ENCODE peak calls at places on chromosomes 1 and 21, in ten cellular contexts. One of them, this sample, is unnamed.
A peak's percentile ranks its signal among the peaks of the same experiment; 100 is the strongest.

GRCh38 chr1:11847667-11848445 is at the start of gene NPPA:
- DNase-seq in CD8-positive, alpha-beta memory T cell: no peak
- DNase-seq in upper lobe of right lung: no peak
- DNase-seq in lower lobe of right lung: no peak
- DNase-seq in Peyer's patch: no peak
- DNase-seq in SJSA1: no peak
- DNase-seq in iPS DF 6.9: no peak
- DNase-seq in mammary epithelial cell: no peak
- DNase-seq in adrenal gland: no peak
- DNase-seq in GM23248: no peak
- DNase-seq in this sample: no peak

GRCh38 chr1:223177681-223178080 is 34.6 kb upstream of the TLR5 start:
- DNase-seq in CD8-positive, alpha-beta memory T cell: no peak
- DNase-seq in upper lobe of right lung: no peak
- DNase-seq in lower lobe of right lung: peak; percentile 61
- DNase-seq in Peyer's patch: peak; percentile 56
- DNase-seq in SJSA1: no peak
- DNase-seq in iPS DF 6.9: no peak
- DNase-seq in mammary epithelial cell: no peak
- DNase-seq in adrenal gland: peak; percentile 52
- DNase-seq in GM23248: no peak
- DNase-seq in this sample: peak; percentile 45

GRCh38 chr1:161726631-161727342 is 5.4 kb downstream of the FCRLB start:
- DNase-seq in CD8-positive, alpha-beta memory T cell: peak; percentile 68
- DNase-seq in upper lobe of right lung: peak; percentile 94
- DNase-seq in lower lobe of right lung: peak; percentile 90
- DNase-seq in Peyer's patch: peak; percentile 94
- DNase-seq in SJSA1: peak; percentile 87
- DNase-seq in iPS DF 6.9: no peak
- DNase-seq in mammary epithelial cell: peak; percentile 80
- DNase-seq in adrenal gland: peak; percentile 62
- DNase-seq in GM23248: peak; percentile 88
- DNase-seq in this sample: peak; percentile 84

GRCh38 chr1:172746091-172746949 is 87.4 kb downstream of the FASLG start:
- DNase-seq in CD8-positive, alpha-beta memory T cell: peak; percentile 71
- DNase-seq in upper lobe of right lung: no peak
- DNase-seq in lower lobe of right lung: no peak
- DNase-seq in Peyer's patch: peak; percentile 63
- DNase-seq in SJSA1: peak; percentile 56
- DNase-seq in iPS DF 6.9: no peak
- DNase-seq in mammary epithelial cell: peak; percentile 99
- DNase-seq in adrenal gland: peak; percentile 50
- DNase-seq in GM23248: peak; percentile 97
- DNase-seq in this sample: no peak

GRCh38 chr1:204377800-204378608 is 18.3 kb upstream of the PLEKHA6 start:
- DNase-seq in CD8-positive, alpha-beta memory T cell: peak; percentile 52
- DNase-seq in upper lobe of right lung: peak; percentile 81
- DNase-seq in lower lobe of right lung: peak; percentile 73
- DNase-seq in Peyer's patch: peak; percentile 76
- DNase-seq in SJSA1: no peak
- DNase-seq in iPS DF 6.9: no peak
- DNase-seq in mammary epithelial cell: peak; percentile 28
- DNase-seq in adrenal gland: no peak
- DNase-seq in GM23248: peak; percentile 51
- DNase-seq in this sample: peak; percentile 77

GRCh38 chr1:203197625-203198024 is 11.1 kb upstream of the CHI3L1 start:
- DNase-seq in CD8-positive, alpha-beta memory T cell: no peak
- DNase-seq in upper lobe of right lung: peak; percentile 39
- DNase-seq in lower lobe of right lung: no peak
- DNase-seq in Peyer's patch: peak; percentile 11
- DNase-seq in SJSA1: no peak
- DNase-seq in iPS DF 6.9: no peak
- DNase-seq in mammary epithelial cell: peak; percentile 16
- DNase-seq in adrenal gland: no peak
- DNase-seq in GM23248: peak; percentile 89
- DNase-seq in this sample: no peak

GRCh38 chr1:205442051-205442721 is 13.7 kb downstream of the BLACAT1 start:
- DNase-seq in CD8-positive, alpha-beta memory T cell: no peak
- DNase-seq in upper lobe of right lung: peak; percentile 68
- DNase-seq in lower lobe of right lung: peak; percentile 62
- DNase-seq in Peyer's patch: peak; percentile 53
- DNase-seq in SJSA1: no peak
- DNase-seq in iPS DF 6.9: no peak
- DNase-seq in mammary epithelial cell: no peak
- DNase-seq in adrenal gland: no peak
- DNase-seq in GM23248: no peak
- DNase-seq in this sample: no peak

GRCh38 chr1:5814046-5814619 is 178.1 kb downstream of the NPHP4 start:
- DNase-seq in CD8-positive, alpha-beta memory T cell: no peak
- DNase-seq in upper lobe of right lung: peak; percentile 41
- DNase-seq in lower lobe of right lung: no peak
- DNase-seq in Peyer's patch: no peak
- DNase-seq in SJSA1: no peak
- DNase-seq in iPS DF 6.9: no peak
- DNase-seq in mammary epithelial cell: no peak
- DNase-seq in adrenal gland: no peak
- DNase-seq in GM23248: no peak
- DNase-seq in this sample: no peak

GRCh38 chr21:28193189-28193588 is 799.5 kb downstream of the LTN1 start:
- DNase-seq in CD8-positive, alpha-beta memory T cell: no peak
- DNase-seq in upper lobe of right lung: no peak
- DNase-seq in lower lobe of right lung: no peak
- DNase-seq in Peyer's patch: no peak
- DNase-seq in SJSA1: no peak
- DNase-seq in iPS DF 6.9: no peak
- DNase-seq in mammary epithelial cell: no peak
- DNase-seq in adrenal gland: no peak
- DNase-seq in GM23248: no peak
- DNase-seq in this sample: no peak

GRCh38 chr1:46030074-46030870 is 102.2 kb downstream of the PIK3R3 start:
- DNase-seq in CD8-positive, alpha-beta memory T cell: no peak
- DNase-seq in upper lobe of right lung: no peak
- DNase-seq in lower lobe of right lung: no peak
- DNase-seq in Peyer's patch: no peak
- DNase-seq in SJSA1: no peak
- DNase-seq in iPS DF 6.9: no peak
- DNase-seq in mammary epithelial cell: no peak
- DNase-seq in adrenal gland: no peak
- DNase-seq in GM23248: no peak
- DNase-seq in this sample: no peak

GRCh38 chr1:46021046-46021822 is 111.2 kb downstream of the PIK3R3 start:
- DNase-seq in CD8-positive, alpha-beta memory T cell: no peak
- DNase-seq in upper lobe of right lung: peak; percentile 9
- DNase-seq in lower lobe of right lung: no peak
- DNase-seq in Peyer's patch: no peak
- DNase-seq in SJSA1: no peak
- DNase-seq in iPS DF 6.9: no peak
- DNase-seq in mammary epithelial cell: no peak
- DNase-seq in adrenal gland: no peak
- DNase-seq in GM23248: no peak
- DNase-seq in this sample: no peak

GRCh38 chr1:46030876-46031660 is 101.4 kb downstream of the PIK3R3 start:
- DNase-seq in CD8-positive, alpha-beta memory T cell: no peak
- DNase-seq in upper lobe of right lung: no peak
- DNase-seq in lower lobe of right lung: no peak
- DNase-seq in Peyer's patch: no peak
- DNase-seq in SJSA1: peak; percentile 31
- DNase-seq in iPS DF 6.9: no peak
- DNase-seq in mammary epithelial cell: no peak
- DNase-seq in adrenal gland: no peak
- DNase-seq in GM23248: no peak
- DNase-seq in this sample: no peak

GRCh38 chr1:46027788-46028573 is 104.4 kb downstream of the PIK3R3 start:
- DNase-seq in CD8-positive, alpha-beta memory T cell: no peak
- DNase-seq in upper lobe of right lung: peak; percentile 30
- DNase-seq in lower lobe of right lung: no peak
- DNase-seq in Peyer's patch: no peak
- DNase-seq in SJSA1: no peak
- DNase-seq in iPS DF 6.9: no peak
- DNase-seq in mammary epithelial cell: no peak
- DNase-seq in adrenal gland: no peak
- DNase-seq in GM23248: no peak
- DNase-seq in this sample: no peak

GRCh38 chr1:46026531-46026930 is 105.9 kb downstream of the PIK3R3 start:
- DNase-seq in CD8-positive, alpha-beta memory T cell: no peak
- DNase-seq in upper lobe of right lung: peak; percentile 16
- DNase-seq in lower lobe of right lung: no peak
- DNase-seq in Peyer's patch: no peak
- DNase-seq in SJSA1: no peak
- DNase-seq in iPS DF 6.9: no peak
- DNase-seq in mammary epithelial cell: no peak
- DNase-seq in adrenal gland: no peak
- DNase-seq in GM23248: no peak
- DNase-seq in this sample: no peak
- H3K27ac ChIP-seq in CD8-positive, alpha-beta memory T cell: no peak overlapping the region
- H3K27ac ChIP-seq in upper lobe of right lung: no peak overlapping the region
- H3K27ac ChIP-seq in lower lobe of right lung: no peak overlapping the region
- H3K27ac ChIP-seq in Peyer's patch: no peak overlapping the region
- H3K27ac ChIP-seq in SJSA1: no peak overlapping the region
- H3K27ac ChIP-seq in iPS DF 6.9: no peak overlapping the region
- H3K27ac ChIP-seq in mammary epithelial cell: no peak overlapping the region
- H3K27ac ChIP-seq in adrenal gland: no peak overlapping the region
- H3K27ac ChIP-seq in GM23248: no peak overlapping the region
- H3K27ac ChIP-seq in this sample: no peak overlapping the region

GRCh38 chr1:192550922-192551534 is 24.5 kb upstream of the RGS1 start:
- DNase-seq in CD8-positive, alpha-beta memory T cell: no peak
- DNase-seq in upper lobe of right lung: no peak
- DNase-seq in lower lobe of right lung: no peak
- DNase-seq in Peyer's patch: no peak
- DNase-seq in SJSA1: no peak
- DNase-seq in iPS DF 6.9: no peak
- DNase-seq in mammary epithelial cell: peak; percentile 25
- DNase-seq in adrenal gland: no peak
- DNase-seq in GM23248: peak; percentile 83
- DNase-seq in this sample: no peak
- H3K4me1 ChIP-seq in CD8-positive, alpha-beta memory T cell: peaks cover 19% of the 10 kb centered on the region
- H3K4me1 ChIP-seq in upper lobe of right lung: no peaks in the 10 kb centered on the region
- H3K4me1 ChIP-seq in lower lobe of right lung: peaks cover 5% of the 10 kb centered on the region
- H3K4me1 ChIP-seq in Peyer's patch: no peaks in the 10 kb centered on the region
- H3K4me1 ChIP-seq in SJSA1: peaks cover 15% of the 10 kb centered on the region
- H3K4me1 ChIP-seq in iPS DF 6.9: no peaks in the 10 kb centered on the region
- H3K4me1 ChIP-seq in mammary epithelial cell: no peaks in the 10 kb centered on the region
- H3K4me1 ChIP-seq in adrenal gland: no peaks in the 10 kb centered on the region
- H3K4me1 ChIP-seq in GM23248: peaks cover 16% of the 10 kb centered on the region
- H3K4me1 ChIP-seq in this sample: no peaks in the 10 kb centered on the region

GRCh38 chr21:44958471-44959191 is 18.8 kb downstream of the SLX9 start:
- DNase-seq in CD8-positive, alpha-beta memory T cell: no peak
- DNase-seq in upper lobe of right lung: no peak
- DNase-seq in lower lobe of right lung: peak; percentile 64
- DNase-seq in Peyer's patch: peak; percentile 67
- DNase-seq in SJSA1: no peak
- DNase-seq in iPS DF 6.9: no peak
- DNase-seq in mammary epithelial cell: no peak
- DNase-seq in adrenal gland: peak; percentile 82
- DNase-seq in GM23248: peak; percentile 74
- DNase-seq in this sample: peak; percentile 48

GRCh38 chr21:44959376-44960091 is 19.7 kb downstream of the SLX9 start:
- DNase-seq in CD8-positive, alpha-beta memory T cell: no peak
- DNase-seq in upper lobe of right lung: no peak
- DNase-seq in lower lobe of right lung: peak; percentile 37
- DNase-seq in Peyer's patch: no peak
- DNase-seq in SJSA1: no peak
- DNase-seq in iPS DF 6.9: no peak
- DNase-seq in mammary epithelial cell: no peak
- DNase-seq in adrenal gland: no peak
- DNase-seq in GM23248: no peak
- DNase-seq in this sample: no peak

GRCh38 chr21:44956356-44957046 is 16.7 kb downstream of the SLX9 start:
- DNase-seq in CD8-positive, alpha-beta memory T cell: no peak
- DNase-seq in upper lobe of right lung: no peak
- DNase-seq in lower lobe of right lung: peak; percentile 38
- DNase-seq in Peyer's patch: no peak
- DNase-seq in SJSA1: no peak
- DNase-seq in iPS DF 6.9: no peak
- DNase-seq in mammary epithelial cell: no peak
- DNase-seq in adrenal gland: no peak
- DNase-seq in GM23248: no peak
- DNase-seq in this sample: no peak

GRCh38 chr21:44957047-44957831 is 17.4 kb downstream of the SLX9 start:
- DNase-seq in CD8-positive, alpha-beta memory T cell: no peak
- DNase-seq in upper lobe of right lung: no peak
- DNase-seq in lower lobe of right lung: peak; percentile 38
- DNase-seq in Peyer's patch: no peak
- DNase-seq in SJSA1: no peak
- DNase-seq in iPS DF 6.9: no peak
- DNase-seq in mammary epithelial cell: no peak
- DNase-seq in adrenal gland: no peak
- DNase-seq in GM23248: no peak
- DNase-seq in this sample: no peak

DNA sequence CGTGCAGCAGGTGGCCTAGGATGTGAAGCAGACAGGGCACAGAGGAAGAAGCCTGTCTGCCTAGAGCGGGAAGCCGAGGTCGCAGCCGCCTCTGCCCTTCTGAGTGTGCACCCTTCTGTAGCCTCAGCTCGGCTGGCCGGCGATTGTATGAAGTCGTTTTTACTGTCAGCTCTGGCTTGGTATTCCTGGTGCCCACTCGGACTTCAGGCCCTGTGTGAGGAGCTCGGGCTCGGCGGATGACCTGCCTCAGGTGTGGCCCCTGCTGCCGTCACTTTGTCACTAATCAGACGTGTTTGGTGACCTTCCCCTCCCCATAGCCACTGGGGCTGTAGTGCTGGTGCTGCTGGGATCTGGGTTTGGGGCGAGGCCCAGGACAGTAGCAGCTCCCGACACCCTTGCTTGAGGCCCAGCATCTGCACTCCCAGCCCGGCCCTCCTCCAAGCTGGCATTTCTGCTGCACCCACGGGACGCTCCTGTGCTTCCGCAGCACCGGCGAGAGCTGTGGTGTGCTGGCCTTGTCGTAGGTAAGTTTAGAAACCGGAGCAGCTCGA is 18.1 kb downstream of the SLX9 start:
- DNase-seq in CD8-positive, alpha-beta memory T cell: no peak
- DNase-seq in upper lobe of right lung: no peak
- DNase-seq in lower lobe of right lung: peak; percentile 47
- DNase-seq in Peyer's patch: no peak
- DNase-seq in SJSA1: no peak
- DNase-seq in iPS DF 6.9: no peak
- DNase-seq in mammary epithelial cell: no peak
- DNase-seq in adrenal gland: no peak
- DNase-seq in GM23248: no peak
- DNase-seq in this sample: no peak
- H3K4me3 ChIP-seq in CD8-positive, alpha-beta memory T cell: no peak overlapping the region
- H3K4me3 ChIP-seq in upper lobe of right lung: no peak overlapping the region
- H3K4me3 ChIP-seq in lower lobe of right lung: no peak overlapping the region
- H3K4me3 ChIP-seq in Peyer's patch: no peak overlapping the region
- H3K4me3 ChIP-seq in SJSA1: no peak overlapping the region
- H3K4me3 ChIP-seq in iPS DF 6.9: no peak overlapping the region
- H3K4me3 ChIP-seq in mammary epithelial cell: no peak overlapping the region
- H3K4me3 ChIP-seq in adrenal gland: no peak overlapping the region
- H3K4me3 ChIP-seq in GM23248: no peak overlapping the region
- H3K4me3 ChIP-seq in this sample: no peak overlapping the region

DNA sequence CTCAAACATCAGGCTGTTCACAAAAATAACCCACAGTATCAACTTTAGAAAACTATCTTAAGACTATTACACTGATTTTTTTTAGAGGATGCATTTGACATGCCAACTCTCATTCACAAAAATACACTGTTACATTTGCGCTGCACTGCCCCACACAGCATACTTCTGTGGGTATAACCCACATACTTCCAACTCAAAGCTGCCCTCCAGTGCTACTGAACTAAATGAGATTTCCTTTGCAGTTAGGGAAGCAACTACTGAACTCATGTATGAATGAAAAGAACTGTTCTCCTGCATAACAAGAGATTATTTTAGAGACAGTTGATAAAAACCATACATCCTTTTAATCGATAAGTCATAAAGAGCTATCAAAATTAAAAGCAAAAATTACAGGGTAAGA is 25.8 kb upstream of the GADD45A start:
- DNase-seq in CD8-positive, alpha-beta memory T cell: no peak
- DNase-seq in upper lobe of right lung: no peak
- DNase-seq in lower lobe of right lung: no peak
- DNase-seq in Peyer's patch: no peak
- DNase-seq in SJSA1: no peak
- DNase-seq in iPS DF 6.9: no peak
- DNase-seq in mammary epithelial cell: no peak
- DNase-seq in adrenal gland: no peak
- DNase-seq in GM23248: no peak
- DNase-seq in this sample: no peak
- H3K27ac ChIP-seq in CD8-positive, alpha-beta memory T cell: no peak overlapping the region
- H3K27ac ChIP-seq in upper lobe of right lung: no peak overlapping the region
- H3K27ac ChIP-seq in lower lobe of right lung: no peak overlapping the region
- H3K27ac ChIP-seq in Peyer's patch: no peak overlapping the region
- H3K27ac ChIP-seq in SJSA1: no peak overlapping the region
- H3K27ac ChIP-seq in iPS DF 6.9: no peak overlapping the region
- H3K27ac ChIP-seq in mammary epithelial cell: no peak overlapping the region
- H3K27ac ChIP-seq in adrenal gland: no peak overlapping the region
- H3K27ac ChIP-seq in GM23248: no peak overlapping the region
- H3K27ac ChIP-seq in this sample: no peak overlapping the region